ENCODE peak calls at places on chromosomes 13 and 19, in five cellular contexts. K is fibroblast of mammary gland; F is dorsolateral prefrontal cortex; P is activated T-helper 1 cell treated with anti-CD3 and anti-CD28 coated beads, Interleukin-12 subunit alpha, Interleukin-12 subunit beta, Interleukin-2, Interleukin-4 antibody, amounts not matched to agents 30 ng/mL and 10 ng/mL and 1 ng/mL, durations not matched to agents 14 hours and 24 hours and 36 hours; W is OCI-M1. V is an unnamed sample.

GRCh38 chr19:32971715-32972540 is at the start of the genes CEP89 and FAAP24:
- DNase-seq in K (peak; percentile 99), F (peak; percentile 99), P (peak; percentile 98), W (peak; percentile 100), V (peak; percentile 99)

GRCh38 chr19:47190167-47190727 is 40.8 kb downstream of the BBC3 start:
- DNase-seq in K (peak; percentile 52), F (peak; percentile 40), P (peak; percentile 27), W (no peak), V (no peak)

GRCh38 chr19:4811328-4812131 is 20.0 kb downstream of the TICAM1 start:
- DNase-seq in K (peak; percentile 66), F (peak; percentile 74), P (peak; percentile 77), W (peak; percentile 95), V (peak; percentile 81)

GRCh38 chr19:57016491-57016890 is 103.3 kb upstream of the USP29 start:
- DNase-seq in K (no peak), F (peak; percentile 64), P (no peak), W (no peak), V (no peak)

GRCh38 chr19:40629346-40629745 is 28.2 kb downstream of the LTBP4 start:
- DNase-seq in K (no peak), F (no peak), P (no peak), W (no peak), V (no peak)

GRCh38 chr19:843836-844299 is 3.1 kb downstream of the PRTN3 start:
- DNase-seq in K (no peak), F (no peak), P (no peak), W (no peak), V (no peak)

GRCh38 chr13:20121154-20121515 is 39.7 kb downstream of the GJA3 start:
- DNase-seq in K (no peak), F (no peak), P (no peak), W (peak; percentile 76), V (no peak)

GRCh38 chr19:46670874-46671273 is 9.9 kb upstream of the DACT3 start:
- DNase-seq in K (no peak), F (no peak), P (no peak), W (no peak), V (no peak)

GRCh38 chr13:48978942-48979601 is 3.4 kb downstream of the FNDC3A start:
- DNase-seq in K (no peak), F (no peak), P (no peak), W (peak; percentile 71), V (no peak)

GRCh38 chr13:52736891-52737290 is 2.7 kb downstream of the CNMD start:
- DNase-seq in K (no peak), F (no peak), P (no peak), W (no peak), V (no peak)

GRCh38 chr13:98232456-98232855 is 55.4 kb upstream of the RNF113B start:
- DNase-seq in K (no peak), F (no peak), P (no peak), W (no peak), V (no peak)

GRCh38 chr13:92175330-92175729 is 776.9 kb downstream of the GPC5 start:
- DNase-seq in K (peak; percentile 61), F (no peak), P (no peak), W (peak; percentile 96), V (peak; percentile 26)

GRCh38 chr19:47023448-47023794 is 3.8 kb downstream of the NPAS1 start:
- DNase-seq in K (no peak), F (no peak), P (no peak), W (no peak), V (no peak)

GRCh38 chr19:50510121-50510670 is 795 bp downstream of the JOSD2 start:
- DNase-seq in K (peak; percentile 16), F (peak; percentile 36), P (no peak), W (no peak), V (no peak)

GRCh38 chr13:80033286-80033685 is 307.6 kb downstream of the SPRY2 start:
- DNase-seq in K (peak; percentile 67), F (no peak), P (no peak), W (no peak), V (no peak)

GRCh38 chr13:73146705-73147104 is 87.9 kb downstream of the KLF5 start:
- DNase-seq in K (peak; percentile 13), F (no peak), P (no peak), W (no peak), V (no peak)

GRCh38 chr13:76783798-76784197 is 102.4 kb downstream of the KCTD12 start:
- DNase-seq in K (no peak), F (no peak), P (no peak), W (no peak), V (peak; percentile 36)

GRCh38 chr19:13629687-13630357 is 123.5 kb upstream of the CACNA1A start:
- DNase-seq in K (peak; percentile 92), F (no peak), P (no peak), W (peak; percentile 77), V (no peak)

GRCh38 chr13:76398426-76398825 is 487.8 kb downstream of the KCTD12 start:
- DNase-seq in K (peak; percentile 85), F (no peak), P (no peak), W (no peak), V (no peak)

GRCh38 chr13:34935841-34936240 is 6.2 kb upstream of the NBEA start:
- DNase-seq in K (no peak), F (no peak), P (no peak), W (no peak), V (no peak)

GRCh38 chr13:53254495-53254894 is 225.9 kb downstream of the OLFM4 start:
- DNase-seq in K (no peak), F (no peak), P (no peak), W (peak; percentile 28), V (peak; percentile 53)

GRCh38 chr13:22141636-22142035 is 470.8 kb downstream of the FGF9 start:
- DNase-seq in K (no peak), F (no peak), P (no peak), W (no peak), V (no peak)

GRCh38 chr19:2015611-2015950 is at the start of gene BTBD2:
- DNase-seq in K (peak; percentile 90), F (peak; percentile 13), P (peak; percentile 40), W (peak; percentile 43), V (no peak)

GRCh38 chr19:47663911-47664771 is 49.1 kb upstream of the EHD2 start:
- DNase-seq in K (peak; percentile 100), F (peak; percentile 87), P (no peak), W (peak; percentile 82), V (no peak)

GRCh38 chr19:32817252-32817912 is 52.2 kb downstream of the SLC7A9 start:
- DNase-seq in K (no peak), F (no peak), P (no peak), W (no peak), V (no peak)

GRCh38 chr19:46271488-46272197 is 25.2 kb upstream of the HIF3A start:
- DNase-seq in K (peak; percentile 70), F (no peak), P (no peak), W (no peak), V (peak; percentile 35)

GRCh38 chr13:95301135-95301946 is at the start of gene ABCC4:
- DNase-seq in K (peak; percentile 62), F (peak; percentile 22), P (peak; percentile 51), W (peak; percentile 94), V (peak; percentile 92)

GRCh38 chr13:98741741-98742435 is 10.6 kb downstream of the SLC15A1 start:
- DNase-seq in K (peak; percentile 11), F (no peak), P (no peak), W (no peak), V (no peak)

GRCh38 chr19:53772943-53773342 is 51.2 kb downstream of the NLRP12 start:
- DNase-seq in K (peak; percentile 62), F (peak; percentile 55), P (peak; percentile 15), W (peak; percentile 84), V (peak; percentile 57)